ENCODE peak calls at places on chromosomes 5 and 9, in six cellular contexts. One of them, this sample, is unnamed.

GRCh38 chr9:110298028-110298605 is 39.5 kb downstream of the TXNDC8 start:
- DNase-seq in posterior cingulate gyrus: no peak
- DNase-seq in HEK293T: no peak
- DNase-seq in HTR-8/SVneo: no peak
- DNase-seq in activated naive CD4-positive, alpha-beta T cell: no peak
- DNase-seq in posterior vena cava: no peak
- DNase-seq in this sample: no peak

GRCh38 chr9:135138078-135138855 is 50.8 kb downstream of the OLFM1 start:
- DNase-seq in HTR-8/SVneo: no peak
- DNase-seq in posterior vena cava: no peak
- DNase-seq in posterior cingulate gyrus: no peak
- DNase-seq in activated naive CD4-positive, alpha-beta T cell: no peak
- DNase-seq in HEK293T: no peak
- DNase-seq in this sample: peak; percentile 54

GRCh38 chr5:58764199-58764598 is 181.3 kb downstream of the RAB3C start:
- DNase-seq in posterior vena cava: no peak
- DNase-seq in HEK293T: no peak
- DNase-seq in HTR-8/SVneo: no peak
- DNase-seq in posterior cingulate gyrus: no peak
- DNase-seq in activated naive CD4-positive, alpha-beta T cell: no peak
- DNase-seq in this sample: no peak

GRCh38 chr9:115039686-115040085 is 78.3 kb downstream of the TNC start:
- DNase-seq in activated naive CD4-positive, alpha-beta T cell: no peak
- DNase-seq in HEK293T: no peak
- DNase-seq in posterior vena cava: no peak
- DNase-seq in posterior cingulate gyrus: no peak
- DNase-seq in HTR-8/SVneo: no peak
- DNase-seq in this sample: no peak

GRCh38 chr9:125189011-125189360 is 617 bp downstream of the PPP6C start:
- DNase-seq in posterior cingulate gyrus: no peak
- DNase-seq in HEK293T: peak; percentile 47
- DNase-seq in activated naive CD4-positive, alpha-beta T cell: peak; percentile 38
- DNase-seq in HTR-8/SVneo: no peak
- DNase-seq in posterior vena cava: no peak
- DNase-seq in this sample: peak; percentile 76

GRCh38 chr5:174503461-174504265 is 220.7 kb upstream of the MSX2 start:
- DNase-seq in posterior cingulate gyrus: peak; percentile 45
- DNase-seq in HEK293T: peak; percentile 66
- DNase-seq in HTR-8/SVneo: peak; percentile 74
- DNase-seq in posterior vena cava: no peak
- DNase-seq in activated naive CD4-positive, alpha-beta T cell: no peak
- DNase-seq in this sample: no peak

GRCh38 chr5:105506692-105507277 is 1944.2 kb upstream of the NUDT12 start:
- DNase-seq in posterior cingulate gyrus: no peak
- DNase-seq in posterior vena cava: no peak
- DNase-seq in activated naive CD4-positive, alpha-beta T cell: no peak
- DNase-seq in HTR-8/SVneo: no peak
- DNase-seq in HEK293T: peak; percentile 58
- DNase-seq in this sample: no peak

GRCh38 chr5:178622679-178623247 is 4.1 kb downstream of the CLK4 start:
- DNase-seq in activated naive CD4-positive, alpha-beta T cell: no peak
- DNase-seq in posterior cingulate gyrus: no peak
- DNase-seq in posterior vena cava: no peak
- DNase-seq in HEK293T: no peak
- DNase-seq in HTR-8/SVneo: no peak
- DNase-seq in this sample: no peak

GRCh38 chr9:22829236-22829635 is 382.6 kb downstream of the DMRTA1 start:
- DNase-seq in HEK293T: no peak
- DNase-seq in HTR-8/SVneo: no peak
- DNase-seq in posterior cingulate gyrus: no peak
- DNase-seq in posterior vena cava: no peak
- DNase-seq in activated naive CD4-positive, alpha-beta T cell: no peak
- DNase-seq in this sample: no peak

GRCh38 chr5:36078430-36078829 is 11.7 kb upstream of the UGT3A2 start:
- DNase-seq in posterior vena cava: no peak
- DNase-seq in HTR-8/SVneo: no peak
- DNase-seq in posterior cingulate gyrus: no peak
- DNase-seq in activated naive CD4-positive, alpha-beta T cell: no peak
- DNase-seq in HEK293T: no peak
- DNase-seq in this sample: no peak

GRCh38 chr9:129567329-129567728 is 53.6 kb downstream of the C9orf50 start:
- DNase-seq in HEK293T: no peak
- DNase-seq in posterior cingulate gyrus: no peak
- DNase-seq in posterior vena cava: no peak
- DNase-seq in HTR-8/SVneo: no peak
- DNase-seq in activated naive CD4-positive, alpha-beta T cell: no peak
- DNase-seq in this sample: no peak

This sample was measured in upper lobe of right lung.